ENCODE peak calls at places on chromosomes 11 and 22, in nine cellular contexts. N is fibroblast of villous mesenchyme, V is HCT116, U is tibial nerve, X is epithelial cell of proximal tubule, O is upper lobe of right lung, G is AG09309, W is foreskin fibroblast, I is BJ. K is an unnamed sample.

GRCh38 chr11:104073950-104074349 is 37.5 kb downstream of the DDI1 start:
- DNase-seq in W (peak), O (no peak), X (no peak), G (no peak), U (no peak), N (peak), V (no peak), I (no peak), K (no peak)

GRCh38 chr11:78651923-78652602 is 77.4 kb upstream of the NARS2 start:
- DNase-seq in I (no peak), W (no peak), X (no peak), G (no peak), V (no peak), O (no peak), U (no peak), N (no peak), K (no peak)

GRCh38 chr11:62324738-62325556 is 12.3 kb upstream of the ASRGL1 start:
- DNase-seq in N (peak), U (no peak), I (no peak), O (peak), V (peak), X (no peak), W (peak), G (no peak), K (no peak)

GRCh38 chr11:123063396-123064267 is 1.7 kb upstream of the HSPA8 start:
- DNase-seq in U (no peak), X (peak), G (peak), N (peak), O (no peak), I (no peak), W (peak), V (no peak), K (peak)

GRCh38 chr22:26616650-26617049 is 1.2 kb downstream of the CRYBB1 start:
- DNase-seq in I (no peak), W (no peak), U (no peak), O (no peak), G (no peak), N (no peak), X (no peak), V (no peak), K (no peak)

GRCh38 chr22:24418786-24419479 is 8.5 kb upstream of the ADORA2A start:
- DNase-seq in V (no peak), W (no peak), N (no peak), I (no peak), G (no peak), X (no peak), U (no peak), O (no peak), K (no peak)

GRCh38 chr22:49016909-49017768 is 810.5 kb downstream of the BRD1 start:
- DNase-seq in N (no peak), O (peak), X (no peak), I (no peak), V (no peak), U (peak), W (no peak), G (no peak), K (no peak)

GRCh38 chr11:206516-207212 is 535 bp downstream of the BET1L start:
- DNase-seq in U (no peak), W (peak), N (peak), V (no peak), G (no peak), I (no peak), X (no peak), O (peak), K (no peak)

GRCh38 chr11:45209904-45210699 is 63.7 kb downstream of the PRDM11 start:
- DNase-seq in O (peak), G (no peak), I (no peak), W (peak), N (peak), V (no peak), X (no peak), U (peak), K (no peak)

GRCh38 chr11:90849278-90849677 is 626.4 kb upstream of the CHORDC1 start:
- DNase-seq in W (no peak), V (no peak), U (no peak), I (no peak), O (no peak), G (no peak), X (no peak), N (no peak), K (no peak)

GRCh38 chr22:32909561-32910348 is 108.2 kb downstream of the TIMP3 start:
- DNase-seq in V (no peak), N (no peak), I (no peak), X (no peak), O (no peak), U (no peak), W (no peak), G (no peak), K (no peak)

GRCh38 chr11:2509481-2510001 is 64.7 kb downstream of the KCNQ1 start:
- DNase-seq in I (no peak), G (no peak), U (peak), V (no peak), W (no peak), N (no peak), X (no peak), O (peak), K (no peak)

GRCh38 chr11:119049081-119049480 is 7.9 kb downstream of the HYOU1 start:
- DNase-seq in I (no peak), G (no peak), O (no peak), W (no peak), U (no peak), V (no peak), N (no peak), X (no peak), K (no peak)

GRCh38 chr22:29831958-29832357 is 6.1 kb downstream of the ASCC2 start:
- DNase-seq in I (no peak), O (no peak), U (no peak), G (no peak), X (no peak), N (no peak), V (no peak), W (no peak), K (no peak)

GRCh38 chr11:134411887-134412507 is at the start of gene B3GAT1:
- DNase-seq in U (no peak), N (no peak), X (no peak), O (no peak), W (no peak), V (no peak), I (no peak), G (no peak), K (no peak)
- H3K4me3 ChIP-seq in U (peak), N (no peak), X (peak), O (peak), W (no peak), V (no peak), I (no peak), G (no peak), K (peak)

GRCh38 chr11:17983569-17983968 is 29.3 kb downstream of the SERGEF start:
- DNase-seq in W (no peak), O (no peak), X (no peak), I (no peak), V (no peak), G (no peak), N (no peak), U (no peak), K (no peak)

GRCh38 chr11:17979770-17980371 is 33.0 kb downstream of the SERGEF start:
- DNase-seq in U (no peak), X (no peak), N (peak), I (no peak), W (peak), O (no peak), G (no peak), V (no peak), K (no peak)

GRCh38 chr11:17974246-17974645 is 38.6 kb downstream of the SERGEF start:
- DNase-seq in V (no peak), N (no peak), U (no peak), I (no peak), G (no peak), X (no peak), W (no peak), O (no peak), K (no peak)

GRCh38 chr11:17976651-17977050 is 36.2 kb downstream of the SERGEF start:
- DNase-seq in U (no peak), W (no peak), V (no peak), O (no peak), N (no peak), I (no peak), G (no peak), X (no peak), K (no peak)

DNA sequence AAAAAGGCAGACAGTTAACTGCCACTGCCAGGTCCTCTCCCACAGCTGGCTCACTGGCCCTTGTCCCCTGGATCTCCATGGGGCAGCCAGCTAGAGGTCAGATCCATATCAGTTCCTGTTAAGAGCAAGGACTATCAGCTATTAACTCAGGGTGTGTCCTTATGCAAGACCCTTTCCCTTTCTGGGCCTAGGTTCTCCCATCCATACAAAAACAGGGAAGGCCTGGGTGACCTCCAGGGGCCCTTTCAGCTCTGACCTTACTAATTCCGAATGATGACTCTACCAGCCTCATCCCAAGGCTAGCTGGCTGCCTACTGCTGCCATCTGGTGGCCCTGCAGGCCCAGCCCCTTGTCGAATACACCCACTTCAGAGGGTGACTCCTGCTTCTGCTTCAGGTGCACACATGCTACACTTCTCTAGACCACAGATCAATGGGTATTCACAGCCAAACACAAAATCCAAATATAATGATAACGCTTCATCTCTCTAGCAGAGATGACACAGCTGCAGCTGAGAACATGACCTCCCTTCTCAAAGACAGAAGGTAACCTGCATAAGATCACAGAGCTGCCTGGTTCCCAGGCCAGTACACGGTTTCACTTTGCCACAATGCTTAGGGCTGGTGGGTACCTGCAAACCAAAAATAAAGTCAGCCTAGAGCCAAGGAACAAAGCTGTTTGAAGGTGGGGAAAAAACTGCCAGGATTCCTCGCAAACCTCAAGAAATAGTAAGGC is 34.1 kb downstream of the SERGEF start:
- DNase-seq in V (no peak), W (peak), U (no peak), G (no peak), X (no peak), I (no peak), N (peak), O (no peak), K (no peak)
- TF ChIP-seq CTCF in V (peak), W (peak), U (peak), G (peak), X (peak), I (peak), N (peak), O (peak), K (peak)

GRCh38 chr11:94581926-94582325 is 14.8 kb downstream of the PIWIL4 start:
- DNase-seq in N (no peak), X (no peak), V (no peak), G (no peak), W (no peak), I (no peak), U (no peak), O (no peak), K (no peak)

GRCh38 chr11:94585375-94585774 is 18.2 kb downstream of the PIWIL4 start:
- DNase-seq in N (no peak), G (no peak), U (no peak), O (no peak), W (no peak), X (no peak), I (no peak), V (no peak), K (no peak)

GRCh38 chr11:94586546-94586945 is 19.4 kb downstream of the PIWIL4 start:
- DNase-seq in G (no peak), N (no peak), U (no peak), O (no peak), I (no peak), X (no peak), V (no peak), W (no peak), K (no peak)

GRCh38 chr11:94583885-94584500 is 16.8 kb downstream of the PIWIL4 start:
- DNase-seq in W (peak), V (no peak), G (no peak), O (no peak), U (no peak), X (peak), N (peak), I (no peak), K (no peak)

DNA sequence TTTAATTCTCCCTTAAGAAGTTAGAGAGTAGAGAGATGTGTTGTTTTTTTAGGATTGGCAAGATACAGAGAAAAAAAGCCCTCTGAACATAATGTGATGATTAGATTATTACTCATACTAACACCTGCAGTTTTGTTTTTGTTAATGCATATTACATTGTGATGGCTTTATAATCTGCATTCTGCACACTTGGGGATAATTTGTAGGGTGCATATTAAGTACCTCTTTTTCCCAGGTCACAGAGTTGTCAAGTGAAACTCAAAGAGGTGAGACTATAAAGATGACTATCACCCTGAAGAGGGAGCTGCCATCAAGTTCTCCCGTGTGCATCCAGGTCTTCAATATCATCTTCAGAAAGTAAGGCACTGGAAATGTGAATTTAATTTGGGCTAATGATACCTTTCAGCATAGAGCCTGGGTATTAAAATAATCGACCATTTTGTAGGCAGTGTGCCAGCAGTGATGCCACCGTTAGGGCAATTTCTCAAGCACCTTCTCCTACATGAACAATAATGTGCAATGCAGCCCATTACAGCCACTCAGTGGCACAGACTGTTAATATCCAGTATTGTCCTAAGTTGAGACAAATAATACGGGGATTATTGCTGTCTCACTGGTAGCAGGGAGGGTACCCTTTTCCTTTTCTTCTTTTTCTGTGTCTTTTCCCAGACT is 16.2 kb downstream of the PIWIL4 start:
- DNase-seq in N (no peak), V (no peak), O (no peak), I (no peak), W (no peak), G (no peak), U (no peak), X (no peak), K (no peak)
- H3K4me3 ChIP-seq in N (no peak), V (no peak), O (no peak), I (no peak), W (no peak), G (no peak), U (no peak), X (no peak), K (no peak)

GRCh38 chr11:8933931-8934330 is 1.2 kb upstream of the C11orf16 start:
- DNase-seq in U (no peak), I (no peak), O (no peak), N (no peak), G (no peak), X (no peak), W (no peak), V (no peak), K (no peak)
- TF ChIP-seq CTCF in U (no peak), I (no peak), O (no peak), N (no peak), G (no peak), X (no peak), W (no peak), V (no peak), K (peak)